ENCODE peak calls at places on chromosomes 12 and 14, in eight cellular contexts. One of them, this sample, is unnamed.

GRCh38 chr14:67137744-67138371 is 51.4 kb upstream of the GARIN2 start:
- DNase-seq in GM13976: peak
- DNase-seq in foreskin fibroblast: peak
- DNase-seq in Calu3: no peak
- DNase-seq in CD8-positive, alpha-beta T cell: no peak
- DNase-seq in transverse colon: no peak
- DNase-seq in body of pancreas: no peak
- DNase-seq in B cell: no peak
- DNase-seq in this sample: peak

GRCh38 chr12:57759360-57759980 is 4.6 kb downstream of the MARCHF9 start:
- DNase-seq in foreskin fibroblast: no peak
- DNase-seq in body of pancreas: peak
- DNase-seq in Calu3: peak
- DNase-seq in GM13976: no peak
- DNase-seq in CD8-positive, alpha-beta T cell: no peak
- DNase-seq in B cell: no peak
- DNase-seq in transverse colon: no peak
- DNase-seq in this sample: peak

GRCh38 chr14:83433618-83434017 is 1900.0 kb upstream of the SEL1L start:
- DNase-seq in transverse colon: no peak
- DNase-seq in B cell: no peak
- DNase-seq in CD8-positive, alpha-beta T cell: no peak
- DNase-seq in foreskin fibroblast: no peak
- DNase-seq in body of pancreas: no peak
- DNase-seq in GM13976: no peak
- DNase-seq in Calu3: no peak
- DNase-seq in this sample: no peak

GRCh38 chr12:71958993-71959588 is 20.4 kb downstream of the TPH2 start:
- DNase-seq in Calu3: no peak
- DNase-seq in transverse colon: no peak
- DNase-seq in foreskin fibroblast: peak
- DNase-seq in CD8-positive, alpha-beta T cell: no peak
- DNase-seq in body of pancreas: no peak
- DNase-seq in GM13976: no peak
- DNase-seq in B cell: no peak
- DNase-seq in this sample: no peak

GRCh38 chr14:24145700-24146621 is at the start of gene PSME2:
- DNase-seq in foreskin fibroblast: peak
- DNase-seq in Calu3: no peak
- DNase-seq in B cell: no peak
- DNase-seq in transverse colon: no peak
- DNase-seq in CD8-positive, alpha-beta T cell: no peak
- DNase-seq in body of pancreas: no peak
- DNase-seq in GM13976: no peak
- DNase-seq in this sample: no peak

GRCh38 chr14:21248739-21249411 is 20.4 kb downstream of the HNRNPC start:
- DNase-seq in CD8-positive, alpha-beta T cell: no peak
- DNase-seq in body of pancreas: no peak
- DNase-seq in Calu3: no peak
- DNase-seq in transverse colon: no peak
- DNase-seq in foreskin fibroblast: no peak
- DNase-seq in B cell: no peak
- DNase-seq in GM13976: no peak
- DNase-seq in this sample: no peak

GRCh38 chr12:91037301-91037700 is 20.5 kb downstream of the KERA start:
- DNase-seq in CD8-positive, alpha-beta T cell: no peak
- DNase-seq in body of pancreas: no peak
- DNase-seq in foreskin fibroblast: peak
- DNase-seq in GM13976: no peak
- DNase-seq in transverse colon: no peak
- DNase-seq in B cell: no peak
- DNase-seq in Calu3: no peak
- DNase-seq in this sample: no peak

GRCh38 chr14:37202812-37203211 is 5.1 kb downstream of the MIPOL1 start:
- DNase-seq in B cell: no peak
- DNase-seq in GM13976: no peak
- DNase-seq in transverse colon: no peak
- DNase-seq in foreskin fibroblast: no peak
- DNase-seq in Calu3: no peak
- DNase-seq in CD8-positive, alpha-beta T cell: no peak
- DNase-seq in body of pancreas: no peak
- DNase-seq in this sample: peak

GRCh38 chr12:45763381-45763780 is 33.9 kb downstream of the ARID2 start:
- DNase-seq in B cell: no peak
- DNase-seq in Calu3: no peak
- DNase-seq in body of pancreas: no peak
- DNase-seq in CD8-positive, alpha-beta T cell: no peak
- DNase-seq in GM13976: no peak
- DNase-seq in transverse colon: no peak
- DNase-seq in foreskin fibroblast: no peak
- DNase-seq in this sample: no peak

GRCh38 chr14:36028218-36028617 is 148.3 kb downstream of the PTCSC3 start:
- DNase-seq in Calu3: no peak
- DNase-seq in foreskin fibroblast: no peak
- DNase-seq in GM13976: no peak
- DNase-seq in B cell: no peak
- DNase-seq in transverse colon: no peak
- DNase-seq in body of pancreas: no peak
- DNase-seq in CD8-positive, alpha-beta T cell: no peak
- DNase-seq in this sample: peak
- TF ChIP-seq CTCF in Calu3: no peak
- TF ChIP-seq CTCF in foreskin fibroblast: no peak
- TF ChIP-seq CTCF in GM13976: no peak
- TF ChIP-seq CTCF in B cell: no peak
- TF ChIP-seq CTCF in transverse colon: no peak
- TF ChIP-seq CTCF in body of pancreas: no peak
- TF ChIP-seq CTCF in CD8-positive, alpha-beta T cell: no peak
- TF ChIP-seq CTCF in this sample: no peak

DNA sequence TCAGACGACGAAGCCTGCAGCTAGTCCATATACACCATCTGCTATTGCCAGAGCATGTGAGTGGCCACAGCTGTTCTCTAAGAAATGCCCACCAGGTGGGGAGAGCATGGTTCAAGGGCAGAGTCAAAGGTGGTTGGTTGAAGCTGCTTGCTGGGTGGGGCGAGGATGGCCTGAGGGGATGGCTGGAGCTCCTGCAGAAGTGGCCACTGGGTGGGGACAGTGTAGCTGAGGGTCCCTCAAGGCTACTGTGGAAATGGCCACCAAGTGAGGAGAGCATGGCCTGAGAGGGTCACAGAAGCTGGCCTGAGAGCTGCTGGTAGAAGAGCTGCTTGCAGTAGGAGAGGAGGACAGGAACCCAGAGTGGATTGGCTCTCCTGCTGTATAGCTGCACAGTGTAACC is 102.4 kb downstream of the AACS start:
- DNase-seq in transverse colon: no peak
- DNase-seq in Calu3: no peak
- DNase-seq in CD8-positive, alpha-beta T cell: no peak
- DNase-seq in foreskin fibroblast: no peak
- DNase-seq in B cell: peak
- DNase-seq in GM13976: no peak
- DNase-seq in body of pancreas: no peak
- DNase-seq in this sample: no peak
- TF ChIP-seq CTCF in transverse colon: no peak
- TF ChIP-seq CTCF in Calu3: no peak
- TF ChIP-seq CTCF in CD8-positive, alpha-beta T cell: no peak
- TF ChIP-seq CTCF in foreskin fibroblast: no peak
- TF ChIP-seq CTCF in B cell: no peak
- TF ChIP-seq CTCF in GM13976: no peak
- TF ChIP-seq CTCF in body of pancreas: no peak
- TF ChIP-seq CTCF in this sample: no peak

GRCh38 chr12:14186193-14186502 is 179.3 kb upstream of the ATF7IP start:
- DNase-seq in B cell: no peak
- DNase-seq in GM13976: no peak
- DNase-seq in foreskin fibroblast: no peak
- DNase-seq in transverse colon: no peak
- DNase-seq in CD8-positive, alpha-beta T cell: no peak
- DNase-seq in body of pancreas: no peak
- DNase-seq in Calu3: no peak
- DNase-seq in this sample: no peak
- TF ChIP-seq CTCF in B cell: peak
- TF ChIP-seq CTCF in GM13976: no peak
- TF ChIP-seq CTCF in foreskin fibroblast: no peak
- TF ChIP-seq CTCF in transverse colon: no peak
- TF ChIP-seq CTCF in CD8-positive, alpha-beta T cell: no peak
- TF ChIP-seq CTCF in body of pancreas: no peak
- TF ChIP-seq CTCF in Calu3: no peak
- TF ChIP-seq CTCF in this sample: peak

GRCh38 chr12:49287876-49288275 is 7.1 kb upstream of the PRPH start:
- DNase-seq in GM13976: no peak
- DNase-seq in foreskin fibroblast: no peak
- DNase-seq in body of pancreas: no peak
- DNase-seq in CD8-positive, alpha-beta T cell: no peak
- DNase-seq in Calu3: no peak
- DNase-seq in B cell: no peak
- DNase-seq in transverse colon: no peak
- DNase-seq in this sample: no peak

GRCh38 chr12:49279706-49280159 is 14.9 kb downstream of the TUBA1C start:
- DNase-seq in Calu3: no peak
- DNase-seq in CD8-positive, alpha-beta T cell: no peak
- DNase-seq in body of pancreas: no peak
- DNase-seq in GM13976: no peak
- DNase-seq in foreskin fibroblast: no peak
- DNase-seq in B cell: no peak
- DNase-seq in transverse colon: peak
- DNase-seq in this sample: peak

GRCh38 chr12:49284672-49285071 is 10.3 kb upstream of the PRPH start:
- DNase-seq in CD8-positive, alpha-beta T cell: no peak
- DNase-seq in B cell: no peak
- DNase-seq in foreskin fibroblast: no peak
- DNase-seq in body of pancreas: no peak
- DNase-seq in GM13976: no peak
- DNase-seq in transverse colon: no peak
- DNase-seq in Calu3: no peak
- DNase-seq in this sample: no peak

GRCh38 chr12:49282302-49282701 is 12.6 kb upstream of the PRPH start:
- DNase-seq in GM13976: no peak
- DNase-seq in transverse colon: no peak
- DNase-seq in foreskin fibroblast: no peak
- DNase-seq in body of pancreas: no peak
- DNase-seq in B cell: no peak
- DNase-seq in CD8-positive, alpha-beta T cell: no peak
- DNase-seq in Calu3: no peak
- DNase-seq in this sample: no peak

DNA sequence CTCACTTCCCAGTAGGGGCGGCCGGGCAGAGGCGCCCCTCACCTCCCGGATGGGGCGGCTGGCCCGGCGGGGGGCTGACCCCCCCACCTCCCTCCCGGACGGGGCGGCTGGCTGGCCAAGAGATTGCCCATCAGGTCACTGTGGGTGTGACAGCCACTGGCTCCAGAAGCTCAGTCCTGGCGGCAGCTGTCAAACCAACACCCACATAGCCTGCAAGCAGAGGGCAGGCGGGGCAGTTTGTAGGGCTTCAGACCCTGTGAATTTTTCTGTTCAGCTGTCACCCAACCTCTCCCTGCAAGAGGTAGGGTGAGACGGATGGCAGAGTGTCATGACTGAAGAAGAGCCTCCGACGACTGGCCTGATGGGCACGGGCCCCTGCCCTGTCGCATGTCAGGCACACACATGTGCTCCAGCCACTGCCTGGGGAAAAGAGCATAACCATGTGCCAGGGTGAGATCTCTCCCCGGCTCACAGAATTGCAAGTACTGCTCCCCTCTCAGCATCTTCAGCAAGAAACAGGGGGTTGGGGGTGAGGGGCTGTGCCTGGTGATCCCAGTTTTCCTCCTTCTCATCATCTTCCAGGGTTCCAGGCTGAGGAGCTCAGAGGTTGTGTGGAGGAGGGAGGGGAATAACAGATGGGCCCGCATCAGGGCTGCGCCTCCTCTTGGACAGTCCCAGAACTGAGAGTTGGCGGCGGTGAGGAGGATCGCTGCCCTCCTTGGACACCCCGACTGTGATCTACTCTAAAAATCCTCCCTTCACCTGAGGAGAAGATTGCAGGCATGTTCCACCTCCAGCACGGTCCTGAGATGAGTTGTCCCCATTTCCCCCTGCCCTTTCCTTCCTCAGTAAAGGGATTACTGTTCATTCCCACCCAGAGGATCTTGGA is 11.2 kb upstream of the PRPH start:
- DNase-seq in Calu3: no peak
- DNase-seq in GM13976: no peak
- DNase-seq in B cell: no peak
- DNase-seq in CD8-positive, alpha-beta T cell: no peak
- DNase-seq in foreskin fibroblast: no peak
- DNase-seq in body of pancreas: no peak
- DNase-seq in transverse colon: no peak
- DNase-seq in this sample: no peak
- TF ChIP-seq CTCF in Calu3: no peak
- TF ChIP-seq CTCF in GM13976: no peak
- TF ChIP-seq CTCF in B cell: no peak
- TF ChIP-seq CTCF in CD8-positive, alpha-beta T cell: no peak
- TF ChIP-seq CTCF in foreskin fibroblast: no peak
- TF ChIP-seq CTCF in body of pancreas: no peak
- TF ChIP-seq CTCF in transverse colon: no peak
- TF ChIP-seq CTCF in this sample: no peak

GRCh38 chr12:105083551-105084105 is 630 bp downstream of the ALDH1L2 start:
- DNase-seq in B cell: no peak
- DNase-seq in CD8-positive, alpha-beta T cell: no peak
- DNase-seq in body of pancreas: peak
- DNase-seq in GM13976: peak
- DNase-seq in Calu3: peak
- DNase-seq in foreskin fibroblast: peak
- DNase-seq in transverse colon: peak
- DNase-seq in this sample: peak
- TF ChIP-seq CTCF in B cell: no peak
- TF ChIP-seq CTCF in CD8-positive, alpha-beta T cell: no peak
- TF ChIP-seq CTCF in body of pancreas: peak
- TF ChIP-seq CTCF in GM13976: no peak
- TF ChIP-seq CTCF in Calu3: no peak
- TF ChIP-seq CTCF in foreskin fibroblast: peak
- TF ChIP-seq CTCF in transverse colon: peak
- TF ChIP-seq CTCF in this sample: no peak

GRCh38 chr12:1915082-1915968 is 3.1 kb downstream of the CACNA2D4 start:
- DNase-seq in Calu3: no peak
- DNase-seq in GM13976: peak
- DNase-seq in body of pancreas: no peak
- DNase-seq in CD8-positive, alpha-beta T cell: peak
- DNase-seq in transverse colon: no peak
- DNase-seq in B cell: no peak
- DNase-seq in foreskin fibroblast: no peak
- DNase-seq in this sample: no peak
- TF ChIP-seq CTCF in Calu3: no peak
- TF ChIP-seq CTCF in GM13976: no peak
- TF ChIP-seq CTCF in body of pancreas: no peak
- TF ChIP-seq CTCF in CD8-positive, alpha-beta T cell: no peak
- TF ChIP-seq CTCF in transverse colon: no peak
- TF ChIP-seq CTCF in B cell: no peak
- TF ChIP-seq CTCF in foreskin fibroblast: no peak
- TF ChIP-seq CTCF in this sample: no peak

This sample was measured in MCF 10A.